ENCODE peak calls at places on chromosomes 2 and 18, in five cellular contexts. One of them, this sample, is unnamed.

GRCh38 chr2:175889557-175890355 is 112.3 kb downstream of the LNPK start:
- DNase-seq in GM12878: no peak
- DNase-seq in K562: no peak
- DNase-seq in IMR-90: no peak
- DNase-seq in SK-N-SH: peak
- DNase-seq in this sample: no peak

GRCh38 chr2:158487419-158487818 is 30.7 kb downstream of the PKP4 start:
- DNase-seq in GM12878: no peak
- DNase-seq in K562: no peak
- DNase-seq in IMR-90: peak
- DNase-seq in SK-N-SH: no peak
- DNase-seq in this sample: no peak

GRCh38 chr2:132766573-132766972 is 96.6 kb upstream of the LYPD1 start:
- DNase-seq in GM12878: no peak
- DNase-seq in K562: no peak
- DNase-seq in IMR-90: no peak
- DNase-seq in SK-N-SH: no peak
- DNase-seq in this sample: no peak

GRCh38 chr2:61214171-61214570 is 52.2 kb downstream of the C2orf74 start:
- DNase-seq in GM12878: no peak
- DNase-seq in K562: no peak
- DNase-seq in IMR-90: no peak
- DNase-seq in SK-N-SH: no peak
- DNase-seq in this sample: no peak

GRCh38 chr2:237257471-237257951 is 156.5 kb downstream of the COL6A3 start:
- DNase-seq in GM12878: no peak
- DNase-seq in K562: no peak
- DNase-seq in IMR-90: peak
- DNase-seq in SK-N-SH: no peak
- DNase-seq in this sample: no peak

GRCh38 chr2:67216881-67217280 is 180.3 kb upstream of the ETAA1 start:
- DNase-seq in GM12878: no peak
- DNase-seq in K562: no peak
- DNase-seq in IMR-90: no peak
- DNase-seq in SK-N-SH: no peak
- DNase-seq in this sample: no peak

GRCh38 chr2:224843141-224843540 is 127.0 kb upstream of the CCDC195 start:
- DNase-seq in GM12878: no peak
- DNase-seq in K562: no peak
- DNase-seq in IMR-90: peak
- DNase-seq in SK-N-SH: no peak
- DNase-seq in this sample: no peak

GRCh38 chr2:126668254-126668653 is 12.3 kb downstream of the GYPC start:
- DNase-seq in GM12878: no peak
- DNase-seq in K562: no peak
- DNase-seq in IMR-90: no peak
- DNase-seq in SK-N-SH: no peak
- DNase-seq in this sample: no peak

GRCh38 chr2:37472959-37473358 is 128.5 kb downstream of the QPCT start:
- DNase-seq in GM12878: no peak
- DNase-seq in K562: no peak
- DNase-seq in IMR-90: peak
- DNase-seq in SK-N-SH: no peak
- DNase-seq in this sample: no peak

GRCh38 chr18:28124239-28125029 is 52.5 kb downstream of the CDH2 start:
- DNase-seq in GM12878: no peak
- DNase-seq in K562: no peak
- DNase-seq in IMR-90: no peak
- DNase-seq in SK-N-SH: no peak
- DNase-seq in this sample: no peak

GRCh38 chr2:169734172-169734847 is 678 bp downstream of the KLHL23 start:
- DNase-seq in GM12878: no peak
- DNase-seq in K562: peak
- DNase-seq in IMR-90: no peak
- DNase-seq in SK-N-SH: peak
- DNase-seq in this sample: no peak

GRCh38 chr2:29459445-29460179 is 344.4 kb downstream of the CLIP4 start:
- DNase-seq in GM12878: no peak
- DNase-seq in K562: no peak
- DNase-seq in IMR-90: peak
- DNase-seq in SK-N-SH: no peak
- DNase-seq in this sample: no peak

GRCh38 chr2:53593891-53594585 is 173.6 kb upstream of the CHAC2 start:
- DNase-seq in GM12878: no peak
- DNase-seq in K562: no peak
- DNase-seq in IMR-90: peak
- DNase-seq in SK-N-SH: no peak
- DNase-seq in this sample: peak

GRCh38 chr2:890791-891190 is 59.9 kb upstream of the SNTG2 start:
- DNase-seq in GM12878: no peak
- DNase-seq in K562: no peak
- DNase-seq in IMR-90: no peak
- DNase-seq in SK-N-SH: no peak
- DNase-seq in this sample: no peak

GRCh38 chr2:109282360-109282759 is 153.4 kb downstream of the SH3RF3 start:
- DNase-seq in GM12878: no peak
- DNase-seq in K562: no peak
- DNase-seq in IMR-90: no peak
- DNase-seq in SK-N-SH: no peak
- DNase-seq in this sample: no peak

GRCh38 chr2:224436634-224437033 is 34.7 kb upstream of the FAM124B start:
- DNase-seq in GM12878: no peak
- DNase-seq in K562: no peak
- DNase-seq in IMR-90: peak
- DNase-seq in SK-N-SH: no peak
- DNase-seq in this sample: no peak

GRCh38 chr18:63964908-63965307 is 5.0 kb upstream of the SERPINB8 start:
- DNase-seq in GM12878: no peak
- DNase-seq in K562: no peak
- DNase-seq in IMR-90: no peak
- DNase-seq in SK-N-SH: no peak
- DNase-seq in this sample: no peak

GRCh38 chr2:31567679-31568078 is 13.1 kb downstream of the SRD5A2 start:
- DNase-seq in GM12878: no peak
- DNase-seq in K562: no peak
- DNase-seq in IMR-90: no peak
- DNase-seq in SK-N-SH: no peak
- DNase-seq in this sample: no peak

GRCh38 chr2:104733544-104733943 is 120.4 kb upstream of the POU3F3 start:
- DNase-seq in GM12878: no peak
- DNase-seq in K562: peak
- DNase-seq in IMR-90: no peak
- DNase-seq in SK-N-SH: peak
- DNase-seq in this sample: peak

GRCh38 chr2:39065616-39066015 is 55.2 kb downstream of the SOS1 start:
- DNase-seq in GM12878: no peak
- DNase-seq in K562: no peak
- DNase-seq in IMR-90: no peak
- DNase-seq in SK-N-SH: no peak
- DNase-seq in this sample: no peak

GRCh38 chr18:58649966-58650816 is 21.1 kb upstream of the MALT1 start:
- DNase-seq in GM12878: peak
- DNase-seq in K562: no peak
- DNase-seq in IMR-90: peak
- DNase-seq in SK-N-SH: no peak
- DNase-seq in this sample: no peak

GRCh38 chr2:206981739-206982336 is 42.5 kb downstream of the CPO start:
- DNase-seq in GM12878: no peak
- DNase-seq in K562: no peak
- DNase-seq in IMR-90: peak
- DNase-seq in SK-N-SH: peak
- DNase-seq in this sample: peak

GRCh38 chr2:136288249-136288648 is 170.3 kb upstream of the CXCR4 start:
- DNase-seq in GM12878: no peak
- DNase-seq in K562: no peak
- DNase-seq in IMR-90: no peak
- DNase-seq in SK-N-SH: no peak
- DNase-seq in this sample: no peak

GRCh38 chr2:201860541-201861154 is 54.3 kb downstream of the CDK15 start:
- DNase-seq in GM12878: peak
- DNase-seq in K562: peak
- DNase-seq in IMR-90: peak
- DNase-seq in SK-N-SH: peak
- DNase-seq in this sample: peak

GRCh38 chr2:240579771-240580614 is 6.5 kb upstream of the CAPN10 start:
- DNase-seq in GM12878: peak
- DNase-seq in K562: peak
- DNase-seq in IMR-90: peak
- DNase-seq in SK-N-SH: no peak
- DNase-seq in this sample: peak

GRCh38 chr2:182509231-182509630 is 82.4 kb upstream of the PDE1A start:
- DNase-seq in GM12878: no peak
- DNase-seq in K562: no peak
- DNase-seq in IMR-90: no peak
- DNase-seq in SK-N-SH: no peak
- DNase-seq in this sample: no peak

GRCh38 chr2:9108210-9108967 is 98.2 kb upstream of the ASAP2 start:
- DNase-seq in GM12878: no peak
- DNase-seq in K562: no peak
- DNase-seq in IMR-90: peak
- DNase-seq in SK-N-SH: no peak
- DNase-seq in this sample: no peak

DNA sequence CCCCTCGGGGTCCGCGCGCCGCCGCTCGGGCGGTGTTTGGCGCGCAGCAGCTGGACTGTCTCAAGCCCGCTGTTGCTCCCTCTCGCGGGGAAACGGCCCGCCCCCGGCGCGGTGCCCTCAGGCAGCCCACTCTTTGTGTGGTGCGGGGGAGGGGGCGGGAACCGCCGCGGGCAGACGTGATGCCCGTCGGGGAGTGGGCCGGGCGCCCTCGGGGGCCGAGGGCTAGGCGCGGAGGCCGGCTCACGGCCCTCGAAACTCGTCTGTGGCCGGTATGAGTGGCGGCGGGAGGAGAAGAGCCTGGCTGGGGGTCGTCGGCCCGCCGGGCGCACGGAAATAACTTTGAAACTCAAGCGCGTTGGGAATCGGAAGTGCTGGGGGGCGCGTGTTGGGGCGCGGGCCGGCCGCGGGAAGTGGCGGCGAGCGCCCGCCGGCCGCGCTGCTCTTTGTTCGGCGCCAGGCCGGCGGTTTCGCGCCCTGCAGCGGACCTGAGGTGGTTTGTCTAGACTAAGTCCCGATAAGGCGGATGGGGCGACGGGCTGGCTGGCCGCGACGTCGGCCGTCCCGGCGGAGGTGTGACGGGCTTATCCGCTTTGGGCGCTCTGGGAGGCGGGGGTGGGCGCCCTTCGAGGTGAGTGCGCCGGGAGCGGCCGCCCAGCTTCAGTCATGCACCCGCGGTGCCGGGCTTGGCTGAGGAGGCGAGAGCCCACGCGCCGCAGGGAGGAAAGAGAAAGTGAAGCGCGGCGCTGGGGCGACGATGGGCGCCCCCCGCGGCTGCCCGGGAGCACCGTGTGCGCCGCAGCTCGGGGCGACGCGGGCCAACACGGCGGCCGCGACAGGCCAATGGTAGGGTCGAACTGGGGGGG is 679 bp downstream of the PTMA start:
- DNase-seq in GM12878: no peak
- DNase-seq in K562: peak
- DNase-seq in IMR-90: peak
- DNase-seq in SK-N-SH: peak
- DNase-seq in this sample: no peak
- H2AFZ ChIP-seq in GM12878: no peak
- H2AFZ ChIP-seq in K562: no peak
- H2AFZ ChIP-seq in IMR-90: peak
- H2AFZ ChIP-seq in SK-N-SH: no peak
- H2AFZ ChIP-seq in this sample: no peak

DNA sequence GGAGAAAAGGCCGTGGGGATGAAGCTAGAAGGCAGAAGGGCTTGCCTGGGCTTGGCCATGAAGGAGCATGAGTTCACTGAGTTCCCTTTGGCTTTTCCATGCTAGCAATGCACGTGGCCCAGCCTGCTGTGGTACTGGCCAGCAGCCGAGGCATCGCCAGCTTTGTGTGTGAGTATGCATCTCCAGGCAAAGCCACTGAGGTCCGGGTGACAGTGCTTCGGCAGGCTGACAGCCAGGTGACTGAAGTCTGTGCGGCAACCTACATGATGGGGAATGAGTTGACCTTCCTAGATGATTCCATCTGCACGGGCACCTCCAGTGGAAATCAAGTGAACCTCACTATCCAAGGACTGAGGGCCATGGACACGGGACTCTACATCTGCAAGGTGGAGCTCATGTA is 2.9 kb downstream of the CTLA4 start:
- DNase-seq in GM12878: no peak
- DNase-seq in K562: no peak
- DNase-seq in IMR-90: no peak
- DNase-seq in SK-N-SH: no peak
- DNase-seq in this sample: no peak
- TF ChIP-seq RAD21 in GM12878: no peak
- TF ChIP-seq RAD21 in K562: no peak
- TF ChIP-seq RAD21 in IMR-90: no peak
- TF ChIP-seq RAD21 in SK-N-SH: no peak
- TF ChIP-seq RAD21 in this sample: no peak

DNA sequence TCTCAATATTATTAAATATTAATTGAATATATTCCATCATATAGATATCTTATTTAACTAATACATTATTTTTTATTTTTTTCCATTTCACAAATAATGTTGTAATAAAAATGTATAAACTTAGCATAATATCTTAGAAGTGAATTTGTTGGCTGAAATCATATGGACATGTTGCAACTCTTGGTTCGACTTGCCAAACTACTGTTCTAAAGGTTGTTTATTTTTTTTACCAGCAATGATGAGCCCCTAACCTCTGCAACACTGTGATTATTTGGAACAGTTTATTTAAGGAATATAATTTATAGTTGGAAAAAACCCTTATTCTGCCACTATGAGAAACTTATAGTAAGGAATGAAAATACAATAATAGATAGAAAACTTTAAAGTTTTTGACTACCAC is 8.8 kb upstream of the NAB1 start:
- DNase-seq in GM12878: no peak
- DNase-seq in K562: no peak
- DNase-seq in IMR-90: peak
- DNase-seq in SK-N-SH: no peak
- DNase-seq in this sample: no peak
- H2AFZ ChIP-seq in GM12878: no peak
- H2AFZ ChIP-seq in K562: no peak
- H2AFZ ChIP-seq in IMR-90: no peak
- H2AFZ ChIP-seq in SK-N-SH: no peak
- H2AFZ ChIP-seq in this sample: no peak

DNA sequence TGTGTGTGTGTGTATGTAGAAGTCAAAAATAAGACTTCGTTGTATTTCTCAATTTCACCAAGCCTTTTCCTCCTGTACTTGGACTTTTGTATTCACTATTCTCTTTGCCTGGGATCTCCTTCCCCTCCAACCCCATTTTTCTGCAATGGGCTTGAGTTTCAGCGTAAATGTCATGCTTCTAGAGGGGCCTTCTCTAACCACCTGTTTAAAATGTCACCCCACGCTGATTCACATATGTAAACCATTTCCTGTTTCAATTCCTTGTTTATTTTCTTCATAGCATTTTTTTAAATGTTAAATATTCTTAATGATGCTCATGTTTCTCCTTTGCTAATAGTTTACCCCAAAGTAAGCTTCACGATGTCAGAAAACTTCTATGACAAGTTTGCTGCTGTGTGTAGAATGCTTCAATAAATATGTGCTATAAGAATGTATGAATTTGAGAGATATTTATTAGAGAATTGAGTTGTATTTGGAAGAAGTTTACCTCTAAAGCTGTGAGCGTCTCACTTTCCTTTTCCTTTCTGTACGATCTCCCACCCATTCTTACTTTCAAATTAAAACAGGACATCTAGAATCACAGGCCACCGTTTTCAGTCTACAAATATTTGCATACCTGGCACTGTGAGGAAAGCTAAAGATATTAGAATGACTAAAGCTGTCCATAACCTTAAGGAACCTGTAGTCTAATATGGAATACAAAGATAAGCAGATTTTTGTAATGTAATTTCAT is 762.4 kb downstream of the LRRTM4 start:
- DNase-seq in GM12878: no peak
- DNase-seq in K562: no peak
- DNase-seq in IMR-90: no peak
- DNase-seq in SK-N-SH: no peak
- DNase-seq in this sample: no peak
- TF ChIP-seq RAD21 in GM12878: no peak
- TF ChIP-seq RAD21 in K562: no peak
- TF ChIP-seq RAD21 in IMR-90: no peak
- TF ChIP-seq RAD21 in SK-N-SH: no peak
- TF ChIP-seq RAD21 in this sample: no peak